ENCODE peak calls at places on chromosomes 13 and 19, in four cellular contexts. R is body of pancreas, I is neural progenitor cell, E is brain microvascular endothelial cell. G is an unnamed sample.

GRCh38 chr19:46890423-46891170 is 29.8 kb downstream of the ARHGAP35 start:
- DNase-seq in R (peak), I (no peak), E (peak), G (no peak)

GRCh38 chr13:80721689-80722088 is 380.8 kb upstream of the SPRY2 start:
- DNase-seq in R (no peak), I (no peak), E (no peak), G (no peak)

GRCh38 chr19:31539386-31539785 is 190.2 kb upstream of the TSHZ3 start:
- DNase-seq in R (no peak), I (no peak), E (no peak), G (no peak)

GRCh38 chr19:18486746-18487145 is 35.1 kb downstream of the ELL start:
- DNase-seq in R (no peak), I (no peak), E (no peak), G (no peak)

GRCh38 chr19:38596057-38596981 is 21.4 kb downstream of the MAP4K1 start:
- DNase-seq in R (peak), I (peak), E (no peak), G (peak)

GRCh38 chr13:93450226-93450625 is 223.6 kb downstream of the GPC6 start:
- DNase-seq in R (no peak), I (no peak), E (no peak), G (no peak)

GRCh38 chr19:7611541-7612279 is 16.0 kb downstream of the CAMSAP3 start:
- DNase-seq in R (no peak), I (no peak), E (no peak), G (no peak)

GRCh38 chr19:29873024-29873800 is 61.4 kb downstream of the CCNE1 start:
- DNase-seq in R (peak), I (peak), E (no peak), G (peak)

GRCh38 chr19:29400917-29401711 is 124.7 kb upstream of the VSTM2B start:
- DNase-seq in R (no peak), I (no peak), E (no peak), G (no peak)

GRCh38 chr19:7904074-7905020 is 670 bp downstream of the MAP2K7 start:
- DNase-seq in R (peak), I (peak), E (no peak), G (peak)

GRCh38 chr13:80341771-80342271 is 895 bp upstream of the SPRY2 start:
- DNase-seq in R (peak), I (peak), E (peak), G (no peak)

GRCh38 chr19:47379398-47379938 is 30.4 kb downstream of the DHX34 start:
- DNase-seq in R (no peak), I (no peak), E (no peak), G (no peak)

GRCh38 chr13:41026806-41027205 is 7.7 kb upstream of the ELF1 start:
- DNase-seq in R (no peak), I (no peak), E (no peak), G (no peak)

GRCh38 chr13:45119469-45119989 is 781 bp upstream of the GTF2F2 start:
- DNase-seq in R (peak), I (peak), E (peak), G (no peak)

GRCh38 chr19:39811064-39811463 is 22.9 kb downstream of the DYRK1B start:
- DNase-seq in R (no peak), I (no peak), E (no peak), G (no peak)

GRCh38 chr19:39805120-39805519 is 26.5 kb downstream of the LEUTX start:
- DNase-seq in R (no peak), I (no peak), E (peak), G (no peak)

GRCh38 chr19:39809368-39809767 is 24.6 kb downstream of the DYRK1B start:
- DNase-seq in R (no peak), I (no peak), E (no peak), G (no peak)

GRCh38 chr19:39810424-39810823 is 23.5 kb downstream of the DYRK1B start:
- DNase-seq in R (no peak), I (no peak), E (no peak), G (no peak)

DNA sequence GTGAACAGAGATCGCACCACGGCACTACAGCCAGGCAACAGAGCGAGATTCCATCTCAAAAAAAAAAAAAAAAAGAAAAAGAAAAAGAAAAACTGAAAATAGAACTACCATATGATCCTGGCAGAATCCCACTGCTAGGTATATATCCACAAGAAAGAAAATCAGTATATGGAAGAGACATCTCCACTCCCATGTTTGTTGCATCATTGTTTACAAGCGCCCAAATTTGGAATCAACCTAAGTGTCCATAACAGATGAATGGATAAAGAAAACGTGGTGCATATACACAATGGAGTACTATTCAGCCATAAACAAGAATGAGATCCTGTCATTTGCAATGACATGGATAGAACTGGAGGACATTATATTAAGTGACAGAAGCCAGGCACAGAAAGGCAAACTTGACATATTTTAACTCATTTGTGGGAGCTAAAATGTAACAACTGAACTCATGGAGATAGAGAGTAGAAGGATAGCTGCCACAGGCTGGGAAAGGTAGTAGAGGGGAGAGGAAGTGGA is 26.1 kb downstream of the DYRK1B start:
- DNase-seq in R (no peak), I (no peak), E (no peak), G (no peak)
- TF ChIP-seq CTCF in R (no peak), I (no peak), E (no peak), G (no peak)

GRCh38 chr19:11338164-11338563 is 1.3 kb downstream of the RAB3D start:
- DNase-seq in R (no peak), I (no peak), E (no peak), G (no peak)
- H3K27ac ChIP-seq in R (peak), I (no peak), E (no peak), G (peak)

GRCh38 chr13:110706570-110707378 is 858 bp upstream of the CARS2 start:
- DNase-seq in R (no peak), I (no peak), E (no peak), G (no peak)

GRCh38 chr13:110702591-110703526 is 3.1 kb downstream of the CARS2 start:
- DNase-seq in R (no peak), I (no peak), E (peak), G (no peak)

GRCh38 chr13:110705356-110705825 is 525 bp downstream of the CARS2 start:
- DNase-seq in R (no peak), I (no peak), E (no peak), G (no peak)

GRCh38 chr13:110702089-110702488 is 3.8 kb downstream of the CARS2 start:
- DNase-seq in R (no peak), I (no peak), E (no peak), G (no peak)

GRCh38 chr13:110705826-110706569 is at the start of gene CARS2:
- DNase-seq in R (peak), I (peak), E (peak), G (peak)
- TF ChIP-seq CTCF in R (no peak), I (no peak), E (peak), G (no peak)

GRCh38 chr13:32448224-32448623 is 20.3 kb upstream of the N4BP2L1 start:
- DNase-seq in R (no peak), I (no peak), E (no peak), G (no peak)

GRCh38 chr13:32446778-32447465 is 19.0 kb upstream of the N4BP2L1 start:
- DNase-seq in R (no peak), I (no peak), E (no peak), G (no peak)

GRCh38 chr13:32445461-32445860 is 17.5 kb upstream of the N4BP2L1 start:
- DNase-seq in R (no peak), I (no peak), E (no peak), G (no peak)

GRCh38 chr13:32446220-32446619 is 18.3 kb upstream of the N4BP2L1 start:
- DNase-seq in R (no peak), I (no peak), E (no peak), G (no peak)

GRCh38 chr13:32443111-32443510 is 15.2 kb upstream of the N4BP2L1 start:
- DNase-seq in R (peak), I (no peak), E (no peak), G (no peak)
- H3K27ac ChIP-seq in R (no peak), I (no peak), E (no peak), G (no peak)

DNA sequence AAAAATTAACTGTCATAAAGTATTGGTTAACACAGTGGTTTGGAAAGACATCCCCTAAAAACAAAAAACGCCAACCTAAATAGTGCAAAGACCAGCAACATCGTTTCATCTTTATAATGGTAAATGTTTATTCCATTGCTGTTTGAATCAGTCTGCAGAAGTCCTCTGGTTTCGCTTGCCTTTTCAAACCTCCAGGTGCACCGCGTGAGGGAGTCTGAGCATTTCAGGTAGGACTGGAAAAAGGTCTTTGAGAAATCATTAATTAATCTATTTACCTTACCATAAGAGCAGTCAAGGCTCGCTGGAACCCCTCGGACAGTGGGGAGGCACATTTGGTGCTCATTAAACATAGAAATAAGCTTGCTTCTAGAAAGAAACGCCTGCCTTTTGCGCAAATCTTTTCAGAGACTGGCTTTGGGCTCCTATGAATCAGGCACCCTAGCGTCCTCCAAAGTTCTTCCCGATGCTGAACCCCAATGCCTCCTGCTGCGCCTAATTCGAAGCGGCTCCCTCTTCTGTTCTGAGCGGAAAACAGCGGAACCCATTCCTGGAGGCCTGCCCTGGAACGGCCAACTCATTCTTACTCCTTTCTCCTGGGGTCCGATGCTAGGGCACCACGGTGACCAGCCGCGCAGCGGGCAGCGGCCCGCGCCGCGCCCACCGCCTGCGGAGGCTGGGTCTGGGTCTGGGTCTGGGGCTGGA is 942 bp upstream of the MTUS2 start:
- DNase-seq in R (no peak), I (peak), E (no peak), G (no peak)
- TF ChIP-seq CTCF in R (no peak), I (no peak), E (peak), G (no peak)

GRCh38 chr13:36414461-36414860 is 17.8 kb upstream of the CCNA1 start:
- DNase-seq in R (no peak), I (no peak), E (no peak), G (no peak)
- H3K27ac ChIP-seq in R (no peak), I (no peak), E (no peak), G (no peak)

GRCh38 chr19:10001899-10002298 is 8.4 kb downstream of the COL5A3 start:
- DNase-seq in R (peak), I (peak), E (no peak), G (no peak)
- TF ChIP-seq CTCF in R (no peak), I (peak), E (peak), G (no peak)

GRCh38 chr19:1425902-1426301 is 12.3 kb upstream of the RPS15 start:
- DNase-seq in R (no peak), I (no peak), E (no peak), G (no peak)
- H3K27ac ChIP-seq in R (no peak), I (no peak), E (no peak), G (peak)

GRCh38 chr13:109790951-109791605 is 4.7 kb upstream of the IRS2 start:
- DNase-seq in R (peak), I (peak), E (peak), G (no peak)
- TF ChIP-seq CTCF in R (no peak), I (peak), E (peak), G (peak)

GRCh38 chr13:43965446-43965845 is 85.7 kb downstream of the LACC1 start:
- DNase-seq in R (no peak), I (no peak), E (no peak), G (no peak)
- H3K27ac ChIP-seq in R (no peak), I (no peak), E (no peak), G (no peak)